ENCODE peak calls at places on chromosomes 1 and 21, in four cellular contexts. One of them, this sample, is unnamed.

GRCh38 chr1:30039354-30040080 is 683.9 kb downstream of the MATN1 start:
- DNase-seq in activated T-helper 1 cell treated with Interleukin-2 at 50 U/mL for 16 hours: no peak
- DNase-seq in occipital lobe: no peak
- DNase-seq in stimulated activated CD4-positive, alpha-beta T cell treated with anti-CD3 and anti-CD28 coated beads, Interleukin-1b, Interleukin-23, amount 100 ng/mL, for 1 hour: no peak
- DNase-seq in this sample: no peak

GRCh38 chr1:37258068-37258467 is 216.3 kb upstream of the ZC3H12A start:
- DNase-seq in occipital lobe: no peak
- DNase-seq in activated T-helper 1 cell treated with Interleukin-2 at 50 U/mL for 16 hours: no peak
- DNase-seq in stimulated activated CD4-positive, alpha-beta T cell treated with anti-CD3 and anti-CD28 coated beads, Interleukin-1b, Interleukin-23, amount 100 ng/mL, for 1 hour: no peak
- DNase-seq in this sample: no peak

GRCh38 chr21:35932232-35932911 is 128.0 kb downstream of the SETD4 start:
- DNase-seq in stimulated activated CD4-positive, alpha-beta T cell treated with anti-CD3 and anti-CD28 coated beads, Interleukin-1b, Interleukin-23, amount 100 ng/mL, for 1 hour: no peak
- DNase-seq in activated T-helper 1 cell treated with Interleukin-2 at 50 U/mL for 16 hours: no peak
- DNase-seq in occipital lobe: peak; percentile 44
- DNase-seq in this sample: no peak

GRCh38 chr1:30747028-30748008 is 10.3 kb downstream of the LAPTM5 start:
- DNase-seq in activated T-helper 1 cell treated with Interleukin-2 at 50 U/mL for 16 hours: no peak
- DNase-seq in occipital lobe: no peak
- DNase-seq in stimulated activated CD4-positive, alpha-beta T cell treated with anti-CD3 and anti-CD28 coated beads, Interleukin-1b, Interleukin-23, amount 100 ng/mL, for 1 hour: no peak
- DNase-seq in this sample: no peak

GRCh38 chr1:25009675-25010262 is 79.7 kb upstream of the RUNX3 start:
- DNase-seq in occipital lobe: no peak
- DNase-seq in stimulated activated CD4-positive, alpha-beta T cell treated with anti-CD3 and anti-CD28 coated beads, Interleukin-1b, Interleukin-23, amount 100 ng/mL, for 1 hour: no peak
- DNase-seq in activated T-helper 1 cell treated with Interleukin-2 at 50 U/mL for 16 hours: no peak
- DNase-seq in this sample: no peak

GRCh38 chr1:31703431-31704260 is at the start of gene COL16A1:
- DNase-seq in activated T-helper 1 cell treated with Interleukin-2 at 50 U/mL for 16 hours: no peak
- DNase-seq in occipital lobe: peak; percentile 21
- DNase-seq in stimulated activated CD4-positive, alpha-beta T cell treated with anti-CD3 and anti-CD28 coated beads, Interleukin-1b, Interleukin-23, amount 100 ng/mL, for 1 hour: no peak
- DNase-seq in this sample: no peak

GRCh38 chr1:57094749-57095148 is 128.9 kb upstream of the C8B start:
- DNase-seq in activated T-helper 1 cell treated with Interleukin-2 at 50 U/mL for 16 hours: no peak
- DNase-seq in stimulated activated CD4-positive, alpha-beta T cell treated with anti-CD3 and anti-CD28 coated beads, Interleukin-1b, Interleukin-23, amount 100 ng/mL, for 1 hour: no peak
- DNase-seq in occipital lobe: no peak
- DNase-seq in this sample: no peak

GRCh38 chr1:13617108-13617507 is 33.5 kb downstream of the PDPN start:
- DNase-seq in activated T-helper 1 cell treated with Interleukin-2 at 50 U/mL for 16 hours: no peak
- DNase-seq in occipital lobe: no peak
- DNase-seq in stimulated activated CD4-positive, alpha-beta T cell treated with anti-CD3 and anti-CD28 coated beads, Interleukin-1b, Interleukin-23, amount 100 ng/mL, for 1 hour: no peak
- DNase-seq in this sample: no peak

GRCh38 chr1:16092923-16093511 is 19.6 kb upstream of the FAM131C start:
- DNase-seq in stimulated activated CD4-positive, alpha-beta T cell treated with anti-CD3 and anti-CD28 coated beads, Interleukin-1b, Interleukin-23, amount 100 ng/mL, for 1 hour: no peak
- DNase-seq in activated T-helper 1 cell treated with Interleukin-2 at 50 U/mL for 16 hours: no peak
- DNase-seq in occipital lobe: no peak
- DNase-seq in this sample: no peak